ENCODE peak calls at places on chromosomes 7 and 10, in six cellular contexts. G, O, K, E, F and B are unnamed samples.

GRCh38 chr10:128049226-128050010 is 76.8 kb downstream of the MKI67 start:
- DNase-seq in F (no peak), K (no peak), E (no peak), O (no peak), G (no peak), B (no peak)

GRCh38 chr10:95818663-95819062 is 62.7 kb downstream of the ENTPD1 start:
- DNase-seq in E (peak; percentile 40), F (no peak), G (no peak), K (no peak), O (no peak), B (no peak)

GRCh38 chr7:107130487-107131220 is 38.1 kb upstream of the HBP1 start:
- DNase-seq in G (no peak), K (no peak), E (no peak), O (no peak), F (no peak), B (no peak)

GRCh38 chr7:81244213-81244612 is 325.4 kb upstream of the SEMA3C start:
- DNase-seq in K (no peak), G (no peak), F (no peak), O (no peak), E (peak; percentile 80), B (no peak)

GRCh38 chr10:98589007-98589406 is 142.3 kb upstream of the HPS1 start:
- DNase-seq in O (no peak), G (no peak), F (peak; percentile 43), E (no peak), K (no peak), B (peak; percentile 49)

GRCh38 chr10:125611756-125612155 is 71.2 kb downstream of the TEX36 start:
- DNase-seq in K (no peak), E (no peak), F (no peak), G (no peak), O (no peak), B (no peak)

GRCh38 chr10:43249962-43250624 is 16.8 kb downstream of the RASGEF1A start:
- DNase-seq in O (peak; percentile 2), K (no peak), E (no peak), G (peak; percentile 11), F (no peak), B (no peak)

GRCh38 chr10:76071638-76072317 is 640.4 kb downstream of the LRMDA start:
- DNase-seq in E (peak; percentile 67), O (no peak), K (no peak), F (no peak), G (no peak), B (no peak)

GRCh38 chr7:13312327-13312726 is 624.9 kb downstream of the ARL4A start:
- DNase-seq in F (no peak), K (no peak), O (no peak), G (no peak), E (no peak), B (no peak)

GRCh38 chr7:98399462-98399861 is 1.4 kb downstream of the BAIAP2L1 start:
- DNase-seq in K (no peak), G (no peak), F (no peak), O (no peak), E (no peak), B (peak; percentile 25)

GRCh38 chr10:61304751-61305150 is 148.4 kb downstream of the TMEM26 start:
- DNase-seq in K (no peak), O (no peak), F (no peak), E (no peak), G (no peak), B (peak; percentile 4)

GRCh38 chr7:113652501-113652900 is 266.3 kb downstream of the PPP1R3A start:
- DNase-seq in G (no peak), O (no peak), F (no peak), K (no peak), E (no peak), B (no peak)

GRCh38 chr7:93629291-93629801 is 54.8 kb upstream of the CALCR start:
- DNase-seq in K (no peak), G (no peak), F (no peak), E (no peak), O (no peak), B (no peak)

GRCh38 chr7:116211006-116211912 is 920 bp downstream of the TES start:
- DNase-seq in O (peak; percentile 78), G (no peak), K (peak; percentile 89), E (peak; percentile 91), F (no peak), B (peak; percentile 88)

GRCh38 chr7:64182036-64182790 is 24.8 kb upstream of the ZNF735 start:
- DNase-seq in E (no peak), K (no peak), G (no peak), O (no peak), F (no peak), B (no peak)

GRCh38 chr7:64181586-64181985 is 25.4 kb upstream of the ZNF735 start:
- DNase-seq in G (no peak), K (no peak), O (no peak), F (no peak), E (no peak), B (no peak)

GRCh38 chr7:64183827-64184372 is 23.1 kb upstream of the ZNF735 start:
- DNase-seq in K (no peak), F (no peak), G (no peak), O (no peak), E (no peak), B (no peak)

GRCh38 chr7:64184376-64184775 is 22.6 kb upstream of the ZNF735 start:
- DNase-seq in K (no peak), G (no peak), F (no peak), O (no peak), E (no peak), B (no peak)

DNA sequence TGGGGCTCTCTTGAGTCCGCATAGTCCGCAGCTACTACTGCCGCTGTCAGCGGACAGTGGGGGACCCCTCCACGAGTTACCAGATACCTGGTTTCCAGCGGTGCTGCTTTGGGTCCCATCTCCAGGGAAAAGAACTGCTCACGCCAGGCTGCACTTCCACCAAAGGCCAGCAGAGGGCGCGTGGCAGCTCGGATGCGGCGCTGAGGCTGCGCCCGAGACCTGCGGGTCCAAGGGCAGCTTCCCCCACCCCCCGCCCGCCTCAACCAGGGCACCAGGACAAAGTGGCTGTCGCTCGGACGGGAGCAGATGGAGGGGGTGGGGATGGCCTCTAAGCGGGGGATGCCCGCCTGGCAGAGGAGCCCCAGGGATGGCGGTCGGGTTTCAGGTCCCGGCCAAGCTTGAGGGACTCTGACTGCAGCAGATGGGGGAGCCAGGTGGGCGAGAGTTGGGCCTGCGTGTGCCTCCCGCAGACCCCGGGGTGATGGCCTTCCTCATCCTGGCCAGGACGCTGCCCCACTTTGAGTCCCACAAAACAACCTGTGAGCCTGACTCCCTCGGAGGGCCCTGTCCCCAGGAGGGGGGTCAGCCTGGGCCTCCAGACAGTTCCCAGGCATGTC is 23.8 kb upstream of the ZNF735 start:
- DNase-seq in O (peak; percentile 22), G (no peak), E (no peak), K (no peak), F (no peak), B (no peak)
- TF ChIP-seq CTCF in O (peak; percentile 85), G (peak; percentile 8), E (peak; percentile 20), K (peak; percentile 39), F (peak; percentile 76), B (peak; percentile 75)

DNA sequence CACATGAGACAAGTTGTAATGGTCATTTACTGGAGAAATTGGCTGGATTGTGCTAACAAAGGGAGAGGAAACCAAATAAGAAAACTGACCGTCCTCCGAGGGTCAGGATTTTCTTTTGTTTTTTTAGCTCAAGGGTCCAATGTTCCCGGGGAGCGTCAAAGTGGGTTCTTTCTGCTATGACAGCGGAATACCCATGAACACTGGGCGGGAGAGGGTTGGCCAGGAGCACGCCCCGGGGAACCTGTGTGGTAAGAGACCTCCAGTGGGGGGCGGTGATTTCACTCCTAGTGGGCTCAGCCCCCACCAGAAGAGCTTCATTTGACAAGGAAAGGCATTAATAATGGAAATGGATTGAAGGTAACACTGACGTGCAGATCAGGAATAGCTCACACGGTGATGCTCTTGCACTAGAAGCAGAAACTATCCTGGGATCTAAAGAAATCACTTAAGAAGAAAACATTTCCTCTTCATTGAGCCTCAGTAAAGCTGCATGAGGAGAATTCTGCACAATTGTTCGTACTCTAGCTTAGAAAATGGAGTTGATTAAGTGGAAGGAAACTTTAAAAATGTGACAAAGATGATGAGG is 627.0 kb downstream of the SUGCT start:
- DNase-seq in E (no peak), K (no peak), O (no peak), G (no peak), F (no peak), B (no peak)
- TF ChIP-seq CTCF in E (no peak), K (no peak), O (no peak), G (no peak), F (no peak), B (no peak)

DNA sequence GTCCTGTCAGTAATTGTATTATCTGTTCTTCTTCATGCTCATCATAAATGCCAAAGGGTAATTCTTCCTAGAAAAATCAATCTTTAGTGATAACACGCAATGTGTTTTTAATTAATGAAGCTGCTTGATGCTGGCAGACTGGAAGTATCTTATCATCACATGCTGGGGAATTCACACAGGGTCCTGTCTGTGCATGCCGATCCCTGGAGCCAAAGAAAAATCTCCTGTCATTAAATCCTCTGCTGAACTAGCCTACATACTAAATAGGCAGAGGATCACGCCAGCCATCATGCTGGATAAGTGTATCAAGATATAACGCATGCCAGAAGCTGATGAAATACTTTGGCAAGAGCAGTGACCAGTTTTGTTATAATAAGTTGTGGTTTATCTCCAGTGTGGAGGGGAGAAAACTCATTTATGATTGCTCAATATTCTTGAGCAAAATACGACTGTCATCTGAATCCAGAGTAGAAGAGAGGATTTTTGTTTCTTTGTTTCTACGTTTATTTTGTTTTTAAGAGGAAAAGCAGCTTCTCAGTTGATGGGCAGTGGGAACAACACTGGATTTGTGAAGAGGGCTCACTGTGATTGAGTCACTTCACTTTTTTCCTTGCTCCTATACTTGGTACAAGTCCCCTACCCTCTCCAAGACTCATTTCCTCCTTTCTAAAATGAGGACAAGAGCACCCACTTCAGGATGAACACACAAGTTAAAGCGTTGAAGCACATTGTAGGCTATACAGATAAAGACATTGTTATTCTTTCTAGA is 649.1 kb downstream of the TNS3 start:
- DNase-seq in F (no peak), E (peak; percentile 99), O (peak; percentile 24), K (peak; percentile 86), G (no peak), B (peak; percentile 90)
- TF ChIP-seq CTCF in F (no peak), E (peak; percentile 53), O (peak; percentile 12), K (no peak), G (no peak), B (peak; percentile 63)

DNA sequence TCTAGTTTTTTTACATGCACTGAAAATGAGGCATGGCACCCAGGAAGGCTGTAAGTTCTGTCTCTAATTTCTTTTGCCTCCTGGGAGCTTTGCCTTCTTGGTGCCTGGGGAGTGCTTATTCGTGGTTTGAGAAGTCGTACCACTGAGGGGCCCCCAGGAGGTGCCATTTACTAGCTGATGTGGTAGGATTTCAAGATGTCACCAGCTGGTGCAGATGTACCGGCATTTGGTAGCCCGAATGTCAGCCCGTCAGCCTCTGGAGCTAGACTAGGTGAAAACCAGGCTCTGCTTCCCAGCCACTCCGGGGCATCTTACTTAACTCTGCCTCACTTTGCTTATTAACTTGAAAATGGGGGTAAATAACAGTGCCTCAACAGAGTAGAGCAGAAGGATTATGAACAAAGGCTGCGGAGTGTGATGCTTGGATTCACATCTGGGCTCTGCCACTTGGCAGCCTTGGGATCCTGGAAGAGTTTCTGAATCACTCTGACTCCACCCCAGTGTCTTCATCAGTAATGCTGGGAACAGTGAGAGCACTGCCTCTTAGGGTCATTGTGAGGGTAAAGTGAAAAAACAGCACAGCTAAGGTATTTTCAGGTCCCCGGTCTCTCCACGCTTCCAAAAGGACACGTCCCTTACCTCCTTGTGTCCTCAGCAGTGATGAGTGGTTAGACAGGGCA is 31.4 kb upstream of the BTBD16 start:
- DNase-seq in K (no peak), E (peak; percentile 74), G (no peak), F (no peak), O (no peak), B (peak; percentile 10)
- TF ChIP-seq CTCF in K (no peak), E (no peak), G (no peak), F (no peak), O (no peak), B (no peak)